ENCODE peak calls at places on chromosomes 4 and X, in nine cellular contexts. E is Calu3, M is GM13976, T is epithelial cell of esophagus, Q is cardiac muscle cell, Y is astrocyte of the cerebellum, Z is activated B cell treated with CpG ODN at 0.5 μM for 24 hours, F is heart left ventricle, R is esophagus squamous epithelium. C is an unnamed sample.

GRCh38 chrX:18649498-18649951 is 22.4 kb downstream of the RS1 start:
- DNase-seq in E (no peak), M (no peak), T (no peak), Q (peak), Y (no peak), Z (no peak), F (no peak), R (no peak), C (no peak)

GRCh38 chr4:121140712-121141111 is 23.4 kb downstream of the TNIP3 start:
- DNase-seq in E (no peak), M (no peak), T (peak), Q (no peak), Y (peak), Z (no peak), F (no peak), R (no peak), C (peak)

GRCh38 chr4:1004071-1004418 is 7.4 kb upstream of the FGFRL1 start:
- DNase-seq in E (no peak), M (no peak), T (no peak), Q (no peak), Y (no peak), Z (no peak), F (no peak), R (no peak), C (no peak)

GRCh38 chr4:89306486-89307184 is 965 bp downstream of the GPRIN3 start:
- DNase-seq in E (no peak), M (no peak), T (no peak), Q (no peak), Y (no peak), Z (no peak), F (no peak), R (no peak), C (no peak)

GRCh38 chr4:25535278-25535677 is 120.4 kb upstream of the SLC34A2 start:
- DNase-seq in E (peak), M (no peak), T (no peak), Q (no peak), Y (no peak), Z (no peak), F (no peak), R (no peak), C (no peak)

GRCh38 chr4:140330311-140330900 is 43.0 kb upstream of the SCOC start:
- DNase-seq in E (no peak), M (no peak), T (peak), Q (peak), Y (peak), Z (no peak), F (no peak), R (no peak), C (peak)

GRCh38 chrX:108735087-108735679 is 1.2 kb downstream of the IRS4 start:
- DNase-seq in E (no peak), M (peak), T (peak), Q (peak), Y (no peak), Z (no peak), F (no peak), R (no peak), C (no peak)

GRCh38 chrX:133254666-133255065 is 36.5 kb upstream of the TFDP3 start:
- DNase-seq in E (no peak), M (no peak), T (peak), Q (no peak), Y (no peak), Z (no peak), F (no peak), R (no peak), C (no peak)

GRCh38 chr4:6633091-6633906 is 7.2 kb upstream of the MRFAP1 start:
- DNase-seq in E (no peak), M (no peak), T (peak), Q (no peak), Y (no peak), Z (no peak), F (no peak), R (no peak), C (no peak)
- TF ChIP-seq CTCF in E (no peak), M (no peak), T (peak), Q (no peak), Y (no peak), Z (no peak), F (no peak), R (no peak), C (no peak)

DNA sequence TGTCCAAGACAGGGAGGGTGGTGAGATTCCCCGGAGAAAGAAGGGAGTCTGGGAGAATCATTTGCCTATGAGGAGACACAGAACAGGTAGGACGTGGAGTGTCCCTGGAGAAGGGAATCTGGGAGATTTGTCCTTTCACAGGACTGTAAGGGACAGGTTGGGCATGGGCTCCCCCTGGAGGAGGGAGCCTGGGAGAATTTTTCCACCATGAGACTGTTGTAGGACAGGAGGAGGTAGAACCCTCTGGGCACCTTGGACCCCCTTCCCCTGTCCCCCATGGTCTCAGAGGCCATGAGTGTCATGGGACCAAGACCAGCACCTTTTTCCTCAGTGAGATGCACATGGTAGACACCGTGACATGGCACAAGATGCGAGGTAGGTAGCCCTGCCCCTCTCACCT is 2.8 kb downstream of the PORCN start:
- DNase-seq in E (peak), M (no peak), T (no peak), Q (no peak), Y (no peak), Z (no peak), F (no peak), R (no peak), C (no peak)
- TF ChIP-seq CTCF in E (peak), M (no peak), T (peak), Q (peak), Y (peak), Z (no peak), F (no peak), R (no peak), C (peak)

GRCh38 chrX:15501506-15501905 is 899 bp downstream of the BMX start:
- DNase-seq in E (no peak), M (no peak), T (no peak), Q (no peak), Y (no peak), Z (no peak), F (no peak), R (no peak), C (no peak)

GRCh38 chrX:15496809-15497208 is 3.7 kb upstream of the PIR start:
- DNase-seq in E (no peak), M (no peak), T (no peak), Q (no peak), Y (no peak), Z (no peak), F (no peak), R (no peak), C (no peak)

GRCh38 chrX:15497865-15498264 is 2.7 kb upstream of the BMX start:
- DNase-seq in E (peak), M (peak), T (peak), Q (peak), Y (peak), Z (no peak), F (peak), R (no peak), C (peak)

GRCh38 chrX:15500497-15500966 is at the start of gene BMX:
- DNase-seq in E (no peak), M (no peak), T (no peak), Q (no peak), Y (no peak), Z (no peak), F (peak), R (no peak), C (no peak)

GRCh38 chrX:15498741-15499140 is 1.9 kb upstream of the BMX start:
- DNase-seq in E (no peak), M (no peak), T (no peak), Q (no peak), Y (no peak), Z (no peak), F (no peak), R (no peak), C (no peak)
- TF ChIP-seq CTCF in E (no peak), M (no peak), T (no peak), Q (no peak), Y (no peak), Z (no peak), F (no peak), R (no peak), C (no peak)

GRCh38 chrX:78199851-78200250 is 60.4 kb upstream of the TAF9B start:
- DNase-seq in E (no peak), M (peak), T (peak), Q (peak), Y (no peak), Z (no peak), F (no peak), R (no peak), C (no peak)
- TF ChIP-seq CTCF in E (no peak), M (no peak), T (peak), Q (peak), Y (no peak), Z (no peak), F (no peak), R (no peak), C (peak)

GRCh38 chrX:110401142-110401541 is 42.5 kb downstream of the RTL9 start:
- DNase-seq in E (no peak), M (no peak), T (no peak), Q (no peak), Y (no peak), Z (no peak), F (no peak), R (no peak), C (no peak)
- TF ChIP-seq CTCF in E (no peak), M (no peak), T (no peak), Q (no peak), Y (no peak), Z (no peak), F (no peak), R (no peak), C (no peak)

GRCh38 chrX:104270212-104270611 is 15.5 kb upstream of the ESX1 start:
- DNase-seq in E (no peak), M (no peak), T (no peak), Q (no peak), Y (no peak), Z (no peak), F (no peak), R (no peak), C (no peak)
- TF ChIP-seq CTCF in E (peak), M (no peak), T (no peak), Q (no peak), Y (no peak), Z (no peak), F (no peak), R (no peak), C (no peak)

DNA sequence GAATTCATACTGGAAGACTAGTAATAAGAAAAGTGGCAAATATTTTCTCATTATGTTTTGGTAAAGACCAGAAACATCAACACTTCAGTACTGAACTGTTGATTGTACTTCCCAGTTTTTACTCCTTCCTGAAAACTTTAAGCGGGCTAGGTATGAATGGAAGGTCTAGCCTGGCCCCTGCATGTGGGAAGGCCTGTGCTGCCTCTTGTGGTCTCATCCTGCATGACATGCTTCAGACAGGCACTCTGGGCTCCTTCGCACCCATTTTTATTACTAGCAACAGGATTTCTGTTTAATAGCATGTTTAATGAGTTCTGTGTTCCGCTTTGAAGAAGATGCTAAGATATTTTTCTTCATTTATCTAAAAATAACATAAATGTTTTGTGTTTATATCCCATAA is 279.1 kb downstream of the ANK2 start:
- DNase-seq in E (no peak), M (no peak), T (peak), Q (no peak), Y (no peak), Z (no peak), F (no peak), R (no peak), C (no peak)
- TF ChIP-seq CTCF in E (peak), M (no peak), T (peak), Q (peak), Y (peak), Z (no peak), F (no peak), R (no peak), C (peak)

DNA sequence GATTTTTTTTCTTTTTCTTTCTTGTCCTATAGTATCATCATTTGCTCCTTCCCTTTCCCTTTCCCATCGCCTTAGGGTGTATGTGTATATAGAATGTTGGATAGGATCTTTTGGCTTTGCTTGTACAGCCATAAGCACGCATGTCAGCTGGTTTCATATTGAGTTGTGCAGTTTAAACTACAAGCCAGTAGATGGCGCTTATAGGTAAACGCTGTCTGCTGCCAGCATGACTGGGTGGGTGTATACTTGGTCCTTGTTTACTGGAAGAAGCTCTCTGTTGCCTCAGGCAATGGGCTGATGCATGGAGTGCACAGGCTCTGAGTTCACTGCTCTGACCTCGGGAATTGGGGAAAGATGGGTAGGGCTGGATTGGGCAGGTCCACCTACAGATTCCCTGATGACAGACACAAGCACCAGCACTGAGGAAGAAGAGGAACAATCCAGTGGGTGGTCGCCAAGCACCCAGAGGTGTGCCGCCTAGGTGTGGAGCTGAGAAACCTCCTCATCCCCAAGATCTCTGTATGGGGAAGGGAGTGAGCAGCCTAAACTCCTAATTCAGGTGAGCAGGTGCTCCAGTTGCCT is 831.5 kb downstream of the STIM2 start:
- DNase-seq in E (peak), M (no peak), T (peak), Q (peak), Y (no peak), Z (no peak), F (no peak), R (no peak), C (peak)
- TF ChIP-seq CTCF in E (no peak), M (peak), T (peak), Q (peak), Y (peak), Z (no peak), F (peak), R (peak), C (peak)